ENCODE peak calls at places on chromosome 1, in five cellular contexts. C, A, Y, K and R are unnamed samples.

GRCh38 chr1:148318123-148318899 is 164.8 kb downstream of the PPIAL4G start:
- DNase-seq in K (peak; percentile 75), C (peak; percentile 57), A (no peak), Y (no peak), R (peak; percentile 72)

GRCh38 chr1:57254006-57254405 is 169.9 kb downstream of the DAB1 start:
- DNase-seq in A (no peak), K (no peak), Y (peak; percentile 48), C (no peak), R (no peak)

GRCh38 chr1:58818075-58818474 is 34.2 kb upstream of the JUN start:
- DNase-seq in A (no peak), K (no peak), C (no peak), Y (peak; percentile 90), R (no peak)

GRCh38 chr1:6911974-6912373 is 126.7 kb downstream of the CAMTA1 start:
- DNase-seq in K (no peak), Y (peak; percentile 12), A (no peak), C (no peak), R (no peak)

GRCh38 chr1:5913078-5913845 is 79.0 kb downstream of the NPHP4 start:
- DNase-seq in A (no peak), C (no peak), Y (no peak), K (no peak), R (no peak)

GRCh38 chr1:56326056-56326455 is 253.3 kb downstream of the PLPP3 start:
- DNase-seq in C (no peak), A (no peak), Y (no peak), K (no peak), R (no peak)

GRCh38 chr1:31765041-31765467 is 914 bp upstream of the ADGRB2 start:
- DNase-seq in C (no peak), Y (peak; percentile 34), A (no peak), K (peak; percentile 52), R (no peak)

GRCh38 chr1:212607206-212607923 is 1.2 kb upstream of the ATF3 start:
- DNase-seq in C (no peak), A (no peak), Y (no peak), K (peak; percentile 51), R (peak; percentile 57)

GRCh38 chr1:18069903-18070302 is 37.7 kb upstream of the IGSF21 start:
- DNase-seq in K (no peak), A (no peak), C (no peak), Y (no peak), R (no peak)

GRCh38 chr1:229950020-229950419 is 117.0 kb upstream of the GALNT2 start:
- DNase-seq in Y (no peak), A (no peak), C (no peak), K (no peak), R (no peak)